ENCODE peak calls at places on chromosome 1, in five cellular contexts. One of them, this sample, is unnamed.

GRCh38 chr1:218531936-218532335 is 186.8 kb downstream of the TGFB2 start:
- DNase-seq in MCF 10A: peak; percentile 80
- DNase-seq in activated CD8-positive, alpha-beta T cell treated with anti-CD3 and anti-CD28 coated beads for 36 hours: no peak
- DNase-seq in psoas muscle: no peak
- DNase-seq in RWPE1: no peak
- DNase-seq in this sample: no peak

GRCh38 chr1:32220746-32221580 is 1.2 kb downstream of the TMEM234 start:
- DNase-seq in psoas muscle: no peak
- DNase-seq in MCF 10A: no peak
- DNase-seq in activated CD8-positive, alpha-beta T cell treated with anti-CD3 and anti-CD28 coated beads for 36 hours: no peak
- DNase-seq in RWPE1: no peak
- DNase-seq in this sample: no peak

GRCh38 chr1:212630159-212630900 is 21.8 kb downstream of the ATF3 start:
- DNase-seq in activated CD8-positive, alpha-beta T cell treated with anti-CD3 and anti-CD28 coated beads for 36 hours: peak; percentile 75
- DNase-seq in RWPE1: peak; percentile 62
- DNase-seq in psoas muscle: peak; percentile 60
- DNase-seq in MCF 10A: peak; percentile 79
- DNase-seq in this sample: peak; percentile 84

GRCh38 chr1:213953816-213954215 is 34.0 kb upstream of the PROX1 start:
- DNase-seq in psoas muscle: no peak
- DNase-seq in MCF 10A: no peak
- DNase-seq in activated CD8-positive, alpha-beta T cell treated with anti-CD3 and anti-CD28 coated beads for 36 hours: no peak
- DNase-seq in RWPE1: no peak
- DNase-seq in this sample: no peak

GRCh38 chr1:177629526-177629925 is 340.3 kb downstream of the SEC16B start:
- DNase-seq in MCF 10A: no peak
- DNase-seq in activated CD8-positive, alpha-beta T cell treated with anti-CD3 and anti-CD28 coated beads for 36 hours: no peak
- DNase-seq in psoas muscle: no peak
- DNase-seq in RWPE1: no peak
- DNase-seq in this sample: no peak

GRCh38 chr1:234753979-234754378 is 144.0 kb upstream of the IRF2BP2 start:
- DNase-seq in RWPE1: no peak
- DNase-seq in activated CD8-positive, alpha-beta T cell treated with anti-CD3 and anti-CD28 coated beads for 36 hours: no peak
- DNase-seq in MCF 10A: no peak
- DNase-seq in psoas muscle: no peak
- DNase-seq in this sample: no peak

GRCh38 chr1:23460519-23460918 is 23.5 kb downstream of the ASAP3 start:
- DNase-seq in RWPE1: no peak
- DNase-seq in activated CD8-positive, alpha-beta T cell treated with anti-CD3 and anti-CD28 coated beads for 36 hours: no peak
- DNase-seq in psoas muscle: no peak
- DNase-seq in MCF 10A: peak; percentile 43
- DNase-seq in this sample: no peak

GRCh38 chr1:59375321-59376220 is 78.7 kb downstream of the FGGY start:
- DNase-seq in activated CD8-positive, alpha-beta T cell treated with anti-CD3 and anti-CD28 coated beads for 36 hours: no peak
- DNase-seq in psoas muscle: no peak
- DNase-seq in RWPE1: peak; percentile 93
- DNase-seq in MCF 10A: peak; percentile 87
- DNase-seq in this sample: no peak

GRCh38 chr1:15013767-15014166 is 139.8 kb upstream of the TMEM51 start:
- DNase-seq in MCF 10A: no peak
- DNase-seq in RWPE1: no peak
- DNase-seq in psoas muscle: no peak
- DNase-seq in activated CD8-positive, alpha-beta T cell treated with anti-CD3 and anti-CD28 coated beads for 36 hours: no peak
- DNase-seq in this sample: no peak

GRCh38 chr1:239657291-239657690 is 270.9 kb downstream of the CHRM3 start:
- DNase-seq in activated CD8-positive, alpha-beta T cell treated with anti-CD3 and anti-CD28 coated beads for 36 hours: no peak
- DNase-seq in RWPE1: no peak
- DNase-seq in MCF 10A: peak; percentile 34
- DNase-seq in psoas muscle: no peak
- DNase-seq in this sample: no peak

GRCh38 chr1:35172022-35172421 is 20.9 kb downstream of the SFPQ start:
- DNase-seq in activated CD8-positive, alpha-beta T cell treated with anti-CD3 and anti-CD28 coated beads for 36 hours: no peak
- DNase-seq in RWPE1: no peak
- DNase-seq in psoas muscle: no peak
- DNase-seq in MCF 10A: no peak
- DNase-seq in this sample: no peak

GRCh38 chr1:203199002-203199401 is 12.5 kb upstream of the CHI3L1 start:
- DNase-seq in psoas muscle: no peak
- DNase-seq in activated CD8-positive, alpha-beta T cell treated with anti-CD3 and anti-CD28 coated beads for 36 hours: no peak
- DNase-seq in RWPE1: no peak
- DNase-seq in MCF 10A: no peak
- DNase-seq in this sample: no peak

GRCh38 chr1:155023627-155024026 is 10.0 kb downstream of the DCST2 start:
- DNase-seq in MCF 10A: no peak
- DNase-seq in RWPE1: no peak
- DNase-seq in psoas muscle: no peak
- DNase-seq in activated CD8-positive, alpha-beta T cell treated with anti-CD3 and anti-CD28 coated beads for 36 hours: no peak
- DNase-seq in this sample: no peak

GRCh38 chr1:109485001-109485400 is 1.3 kb downstream of the ATXN7L2 start:
- DNase-seq in MCF 10A: no peak
- DNase-seq in activated CD8-positive, alpha-beta T cell treated with anti-CD3 and anti-CD28 coated beads for 36 hours: no peak
- DNase-seq in psoas muscle: no peak
- DNase-seq in RWPE1: no peak
- DNase-seq in this sample: no peak

GRCh38 chr1:46394108-46394871 is at the start of gene FAAH:
- DNase-seq in RWPE1: no peak
- DNase-seq in activated CD8-positive, alpha-beta T cell treated with anti-CD3 and anti-CD28 coated beads for 36 hours: peak; percentile 57
- DNase-seq in psoas muscle: peak; percentile 74
- DNase-seq in MCF 10A: peak; percentile 64
- DNase-seq in this sample: no peak

GRCh38 chr1:107687846-107688753 is 276.9 kb downstream of the VAV3 start:
- DNase-seq in MCF 10A: peak; percentile 94
- DNase-seq in psoas muscle: no peak
- DNase-seq in activated CD8-positive, alpha-beta T cell treated with anti-CD3 and anti-CD28 coated beads for 36 hours: no peak
- DNase-seq in RWPE1: peak; percentile 76
- DNase-seq in this sample: no peak

GRCh38 chr1:32151319-32151787 is 28.1 kb upstream of the TXLNA start:
- DNase-seq in activated CD8-positive, alpha-beta T cell treated with anti-CD3 and anti-CD28 coated beads for 36 hours: no peak
- DNase-seq in psoas muscle: no peak
- DNase-seq in MCF 10A: peak; percentile 53
- DNase-seq in RWPE1: no peak
- DNase-seq in this sample: no peak

GRCh38 chr1:27872802-27873665 is 690 bp downstream of the THEMIS2 start:
- DNase-seq in RWPE1: no peak
- DNase-seq in activated CD8-positive, alpha-beta T cell treated with anti-CD3 and anti-CD28 coated beads for 36 hours: peak; percentile 65
- DNase-seq in MCF 10A: peak; percentile 52
- DNase-seq in psoas muscle: no peak
- DNase-seq in this sample: peak; percentile 42

GRCh38 chr1:203521071-203521794 is 27.3 kb downstream of the OPTC start:
- DNase-seq in activated CD8-positive, alpha-beta T cell treated with anti-CD3 and anti-CD28 coated beads for 36 hours: peak; percentile 17
- DNase-seq in psoas muscle: no peak
- DNase-seq in RWPE1: no peak
- DNase-seq in MCF 10A: no peak
- DNase-seq in this sample: no peak

GRCh38 chr1:29121516-29121937 is 2.2 kb downstream of the TMEM200B start:
- DNase-seq in RWPE1: no peak
- DNase-seq in psoas muscle: no peak
- DNase-seq in activated CD8-positive, alpha-beta T cell treated with anti-CD3 and anti-CD28 coated beads for 36 hours: no peak
- DNase-seq in MCF 10A: no peak
- DNase-seq in this sample: peak; percentile 45

GRCh38 chr1:40802078-40803075 is 18.8 kb downstream of the KCNQ4 start:
- DNase-seq in psoas muscle: peak; percentile 87
- DNase-seq in activated CD8-positive, alpha-beta T cell treated with anti-CD3 and anti-CD28 coated beads for 36 hours: peak; percentile 91
- DNase-seq in RWPE1: peak; percentile 95
- DNase-seq in MCF 10A: peak; percentile 74
- DNase-seq in this sample: peak; percentile 98

GRCh38 chr1:22428672-22429071 is 23.0 kb upstream of the ZBTB40 start:
- DNase-seq in RWPE1: peak; percentile 88
- DNase-seq in MCF 10A: peak; percentile 45
- DNase-seq in psoas muscle: no peak
- DNase-seq in activated CD8-positive, alpha-beta T cell treated with anti-CD3 and anti-CD28 coated beads for 36 hours: peak; percentile 43
- DNase-seq in this sample: peak; percentile 71

GRCh38 chr1:85438353-85438752 is 26.6 kb downstream of the DDAH1 start:
- DNase-seq in psoas muscle: no peak
- DNase-seq in MCF 10A: no peak
- DNase-seq in activated CD8-positive, alpha-beta T cell treated with anti-CD3 and anti-CD28 coated beads for 36 hours: no peak
- DNase-seq in RWPE1: no peak
- DNase-seq in this sample: no peak

GRCh38 chr1:47996406-47997226 is 569 bp downstream of the TRABD2B start:
- DNase-seq in RWPE1: no peak
- DNase-seq in activated CD8-positive, alpha-beta T cell treated with anti-CD3 and anti-CD28 coated beads for 36 hours: no peak
- DNase-seq in psoas muscle: peak; percentile 30
- DNase-seq in MCF 10A: no peak
- DNase-seq in this sample: no peak

GRCh38 chr1:10705953-10706352 is 90.5 kb downstream of the CASZ1 start:
- DNase-seq in activated CD8-positive, alpha-beta T cell treated with anti-CD3 and anti-CD28 coated beads for 36 hours: no peak
- DNase-seq in MCF 10A: no peak
- DNase-seq in RWPE1: no peak
- DNase-seq in psoas muscle: no peak
- DNase-seq in this sample: no peak

GRCh38 chr1:226887006-226887405 is 16.6 kb downstream of the PSEN2 start:
- DNase-seq in activated CD8-positive, alpha-beta T cell treated with anti-CD3 and anti-CD28 coated beads for 36 hours: no peak
- DNase-seq in psoas muscle: no peak
- DNase-seq in RWPE1: no peak
- DNase-seq in MCF 10A: no peak
- DNase-seq in this sample: no peak

GRCh38 chr1:176897350-176898236 is 266.9 kb downstream of the ASTN1 start:
- DNase-seq in psoas muscle: peak; percentile 46
- DNase-seq in RWPE1: peak; percentile 70
- DNase-seq in MCF 10A: peak; percentile 70
- DNase-seq in activated CD8-positive, alpha-beta T cell treated with anti-CD3 and anti-CD28 coated beads for 36 hours: peak; percentile 67
- DNase-seq in this sample: peak; percentile 66

GRCh38 chr1:93715529-93716126 is 34.0 kb upstream of the BCAR3 start:
- DNase-seq in RWPE1: no peak
- DNase-seq in MCF 10A: no peak
- DNase-seq in activated CD8-positive, alpha-beta T cell treated with anti-CD3 and anti-CD28 coated beads for 36 hours: peak; percentile 36
- DNase-seq in psoas muscle: no peak
- DNase-seq in this sample: no peak

GRCh38 chr1:37793773-37794371 is at the start of gene MANEAL:
- DNase-seq in activated CD8-positive, alpha-beta T cell treated with anti-CD3 and anti-CD28 coated beads for 36 hours: peak; percentile 48
- DNase-seq in MCF 10A: peak; percentile 46
- DNase-seq in RWPE1: peak; percentile 53
- DNase-seq in psoas muscle: peak; percentile 50
- DNase-seq in this sample: peak; percentile 85

GRCh38 chr1:26811708-26812107 is 14.8 kb upstream of the ZDHHC18 start:
- DNase-seq in psoas muscle: no peak
- DNase-seq in activated CD8-positive, alpha-beta T cell treated with anti-CD3 and anti-CD28 coated beads for 36 hours: no peak
- DNase-seq in RWPE1: no peak
- DNase-seq in MCF 10A: no peak
- DNase-seq in this sample: no peak

GRCh38 chr1:117268926-117269378 is 58.2 kb upstream of the VTCN1 start:
- DNase-seq in RWPE1: no peak
- DNase-seq in activated CD8-positive, alpha-beta T cell treated with anti-CD3 and anti-CD28 coated beads for 36 hours: no peak
- DNase-seq in MCF 10A: no peak
- DNase-seq in psoas muscle: no peak
- DNase-seq in this sample: no peak

DNA sequence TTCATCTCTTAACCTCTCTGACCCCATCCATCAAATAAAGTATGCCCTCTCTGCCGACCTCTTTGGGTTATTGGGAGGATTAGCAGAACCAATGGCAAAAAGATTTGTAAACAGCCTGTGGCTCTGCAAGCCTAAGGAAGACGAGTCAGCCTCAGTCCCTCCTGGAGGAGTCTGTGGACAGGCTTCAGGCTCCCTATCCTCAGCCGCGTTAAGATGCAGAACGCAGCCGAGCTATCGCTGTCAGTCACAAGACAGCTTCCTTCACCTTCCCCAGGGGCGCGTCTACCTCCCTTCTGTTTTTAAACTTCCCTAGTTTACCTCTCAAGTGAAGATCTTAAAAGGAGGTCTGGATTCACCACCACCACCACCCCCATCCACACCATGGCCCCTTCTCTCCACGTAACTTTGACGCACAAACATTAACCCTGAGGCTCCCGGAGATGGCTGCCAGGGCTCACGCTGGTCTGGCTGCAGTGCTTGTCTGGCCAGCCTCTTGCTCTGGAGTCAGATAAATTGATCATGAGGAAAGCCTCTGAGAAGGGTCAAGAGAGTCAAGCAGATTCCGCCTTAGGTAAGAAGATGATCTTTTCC is 767 bp downstream of the CAMK1G start:
- DNase-seq in RWPE1: no peak
- DNase-seq in psoas muscle: no peak
- DNase-seq in activated CD8-positive, alpha-beta T cell treated with anti-CD3 and anti-CD28 coated beads for 36 hours: no peak
- DNase-seq in MCF 10A: no peak
- DNase-seq in this sample: no peak
- TF ChIP-seq CTCF in RWPE1: no peak
- TF ChIP-seq CTCF in psoas muscle: no peak
- TF ChIP-seq CTCF in activated CD8-positive, alpha-beta T cell treated with anti-CD3 and anti-CD28 coated beads for 36 hours: no peak
- TF ChIP-seq CTCF in MCF 10A: no peak
- TF ChIP-seq CTCF in this sample: no peak

GRCh38 chr1:164581762-164582161 is 22.8 kb downstream of the PBX1 start:
- DNase-seq in activated CD8-positive, alpha-beta T cell treated with anti-CD3 and anti-CD28 coated beads for 36 hours: no peak
- DNase-seq in RWPE1: no peak
- DNase-seq in psoas muscle: no peak
- DNase-seq in MCF 10A: no peak
- DNase-seq in this sample: no peak
- TF ChIP-seq CTCF in activated CD8-positive, alpha-beta T cell treated with anti-CD3 and anti-CD28 coated beads for 36 hours: no peak
- TF ChIP-seq CTCF in RWPE1: no peak
- TF ChIP-seq CTCF in psoas muscle: no peak
- TF ChIP-seq CTCF in MCF 10A: no peak
- TF ChIP-seq CTCF in this sample: no peak

GRCh38 chr1:56215771-56216170 is 363.6 kb downstream of the PLPP3 start:
- DNase-seq in MCF 10A: no peak
- DNase-seq in activated CD8-positive, alpha-beta T cell treated with anti-CD3 and anti-CD28 coated beads for 36 hours: no peak
- DNase-seq in RWPE1: no peak
- DNase-seq in psoas muscle: no peak
- DNase-seq in this sample: no peak
- TF ChIP-seq CTCF in MCF 10A: no peak
- TF ChIP-seq CTCF in activated CD8-positive, alpha-beta T cell treated with anti-CD3 and anti-CD28 coated beads for 36 hours: no peak
- TF ChIP-seq CTCF in RWPE1: no peak
- TF ChIP-seq CTCF in psoas muscle: no peak
- TF ChIP-seq CTCF in this sample: no peak

GRCh38 chr1:153617677-153618076 is 1.6 kb upstream of the S100A14 start:
- DNase-seq in psoas muscle: peak; percentile 81
- DNase-seq in RWPE1: no peak
- DNase-seq in activated CD8-positive, alpha-beta T cell treated with anti-CD3 and anti-CD28 coated beads for 36 hours: peak; percentile 87
- DNase-seq in MCF 10A: peak; percentile 86
- DNase-seq in this sample: peak; percentile 76
- TF ChIP-seq CTCF in psoas muscle: peak; percentile 55
- TF ChIP-seq CTCF in RWPE1: no peak
- TF ChIP-seq CTCF in activated CD8-positive, alpha-beta T cell treated with anti-CD3 and anti-CD28 coated beads for 36 hours: peak; percentile 73
- TF ChIP-seq CTCF in MCF 10A: peak; percentile 90
- TF ChIP-seq CTCF in this sample: peak; percentile 44

DNA sequence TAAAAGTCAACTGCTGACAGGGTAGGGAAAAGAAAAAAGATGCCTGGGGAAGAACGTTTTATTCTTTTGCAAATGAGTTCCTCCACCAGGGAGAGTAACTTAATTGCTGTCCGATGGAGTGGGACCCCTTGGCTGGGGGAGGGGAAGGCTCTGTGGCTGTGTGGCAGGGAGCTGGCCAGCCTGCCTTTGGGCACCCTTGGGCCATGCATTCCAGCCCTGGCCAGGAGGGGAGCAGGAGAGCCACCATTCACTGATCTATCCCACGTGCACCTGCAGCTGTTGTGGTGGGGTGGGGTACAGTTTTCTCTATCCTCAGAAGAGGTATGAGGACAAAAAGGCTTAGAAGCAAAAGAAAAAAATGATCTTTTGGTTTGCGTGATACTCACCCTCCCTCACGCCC is 116.9 kb downstream of the KCNK1 start:
- DNase-seq in psoas muscle: no peak
- DNase-seq in activated CD8-positive, alpha-beta T cell treated with anti-CD3 and anti-CD28 coated beads for 36 hours: no peak
- DNase-seq in MCF 10A: no peak
- DNase-seq in RWPE1: no peak
- DNase-seq in this sample: no peak
- TF ChIP-seq CTCF in psoas muscle: no peak
- TF ChIP-seq CTCF in activated CD8-positive, alpha-beta T cell treated with anti-CD3 and anti-CD28 coated beads for 36 hours: no peak
- TF ChIP-seq CTCF in MCF 10A: no peak
- TF ChIP-seq CTCF in RWPE1: peak; percentile 13
- TF ChIP-seq CTCF in this sample: no peak